ENCODE peak calls at places on chromosomes 11 and 22, in nine cellular contexts. C is H7; N is epithelial cell of esophagus; V is kidney tubule cell; H is effector memory CD8-positive, alpha-beta T cell; Q is HT-29; P is AG09319; J is Calu3; T is SW 1271. K is an unnamed sample.

GRCh38 chr11:46006418-46007070 is 84.1 kb downstream of the LARGE2 start:
- DNase-seq in V (peak; percentile 68), N (peak; percentile 78), C (peak; percentile 44), Q (peak; percentile 94), J (peak; percentile 37), P (peak; percentile 54), H (peak; percentile 37), T (no peak), K (peak; percentile 83)

GRCh38 chr22:23063539-23064380 is 6.6 kb upstream of the GNAZ start:
- DNase-seq in J (no peak), N (no peak), C (peak; percentile 11), P (no peak), T (no peak), H (no peak), Q (no peak), V (no peak), K (no peak)

GRCh38 chr22:17578129-17578754 is 14.9 kb downstream of the SLC25A18 start:
- DNase-seq in N (peak; percentile 24), J (no peak), Q (no peak), T (no peak), H (no peak), V (no peak), P (no peak), C (no peak), K (peak; percentile 37)

GRCh38 chr11:44950625-44951472 is at the start of gene TP53I11:
- DNase-seq in Q (peak; percentile 77), V (peak; percentile 31), T (no peak), C (peak; percentile 92), H (peak; percentile 70), P (peak; percentile 56), J (peak; percentile 66), N (peak; percentile 20), K (peak; percentile 63)

GRCh38 chr11:106398396-106399074 is 321.1 kb downstream of the AASDHPPT start:
- DNase-seq in T (no peak), Q (no peak), C (no peak), J (no peak), P (no peak), H (no peak), N (no peak), V (peak; percentile 88), K (peak; percentile 69)

GRCh38 chr22:41401781-41402648 is 20.3 kb downstream of the TEF start:
- DNase-seq in C (no peak), T (no peak), J (peak; percentile 85), V (peak; percentile 59), Q (peak; percentile 82), N (peak; percentile 87), P (peak; percentile 94), H (no peak), K (peak; percentile 82)

GRCh38 chr11:133197425-133197824 is 334.9 kb downstream of the OPCML start:
- DNase-seq in N (peak; percentile 11), C (no peak), H (no peak), V (peak; percentile 4), P (no peak), J (no peak), Q (no peak), T (no peak), K (no peak)

GRCh38 chr11:33830903-33831648 is 56.8 kb upstream of the FBXO3 start:
- DNase-seq in T (no peak), P (no peak), J (no peak), V (peak; percentile 87), Q (no peak), H (no peak), C (no peak), N (peak; percentile 73), K (peak; percentile 90)

GRCh38 chr11:113856966-113857759 is 18.2 kb downstream of the USP28 start:
- DNase-seq in N (no peak), C (no peak), V (no peak), P (no peak), T (no peak), Q (no peak), J (no peak), H (no peak), K (no peak)

K was measured in PC-3.